ENCODE peak calls at places on chromosomes 11 and 22, in five cellular contexts. P, V, J, N and T are unnamed samples.

GRCh38 chr11:18540207-18541009 is 13.7 kb upstream of the TSG101 start:
- DNase-seq in V (no peak), J (no peak), N (no peak), P (no peak), T (no peak)

GRCh38 chr11:70233511-70233919 is 30.4 kb downstream of the FADD start:
- DNase-seq in V (no peak), J (peak; percentile 44), N (no peak), P (no peak), T (no peak)

GRCh38 chr11:2466869-2467694 is 22.3 kb downstream of the KCNQ1 start:
- DNase-seq in N (peak; percentile 67), V (peak; percentile 25), P (no peak), J (no peak), T (no peak)

GRCh38 chr22:49609207-49609876 is 218.3 kb downstream of the BRD1 start:
- DNase-seq in N (no peak), V (no peak), P (no peak), J (no peak), T (no peak)

GRCh38 chr11:23563591-23563990 is 703.3 kb upstream of the CCDC179 start:
- DNase-seq in P (no peak), N (no peak), J (no peak), V (no peak), T (no peak)

GRCh38 chr11:104222464-104222863 is 58.5 kb upstream of the PDGFD start:
- DNase-seq in P (no peak), V (no peak), N (no peak), J (no peak), T (no peak)

GRCh38 chr11:69537126-69537525 is 55.7 kb downstream of the LINC01488 start:
- DNase-seq in V (no peak), P (no peak), N (no peak), J (no peak), T (no peak)

GRCh38 chr11:119424276-119424675 is 1.3 kb upstream of the THY1 start:
- DNase-seq in J (no peak), N (no peak), P (no peak), V (no peak), T (no peak)

GRCh38 chr11:132024587-132025295 is 654.3 kb downstream of the NTM start:
- DNase-seq in N (no peak), P (no peak), V (no peak), J (peak; percentile 15), T (no peak)

GRCh38 chr22:37284807-37285355 is 2.6 kb downstream of the CYTH4 start:
- DNase-seq in N (peak; percentile 64), J (no peak), V (peak; percentile 42), P (peak; percentile 57), T (peak; percentile 28)

GRCh38 chr22:37196539-37197450 is 8.7 kb upstream of the C1QTNF6 start:
- DNase-seq in P (no peak), N (no peak), V (no peak), J (peak; percentile 57), T (no peak)

GRCh38 chr11:122097419-122098001 is 18.5 kb downstream of the BLID start:
- DNase-seq in P (no peak), V (no peak), N (no peak), J (no peak), T (no peak)

GRCh38 chr11:96054870-96055705 is 131.2 kb upstream of the MTMR2 start:
- DNase-seq in V (no peak), N (no peak), P (no peak), J (no peak), T (no peak)

GRCh38 chr22:34055525-34056200 is 135.4 kb upstream of the LARGE1 start:
- DNase-seq in P (no peak), N (no peak), V (no peak), J (no peak), T (no peak)